ENCODE peak calls at places on chromosomes 13 and 19, in six cellular contexts. Y, J, N, T, X and A are unnamed samples.

GRCh38 chr19:37999309-38000213 is 92.6 kb downstream of the SIPA1L3 start:
- DNase-seq in Y (peak), J (no peak), N (no peak), T (no peak), X (peak), A (no peak)

GRCh38 chr13:97434417-97435296 is 688 bp downstream of the RAP2A start:
- DNase-seq in Y (peak), J (peak), N (no peak), T (peak), X (peak), A (peak)

GRCh38 chr19:18193388-18194207 is 580 bp downstream of the MPV17L2 start:
- DNase-seq in Y (no peak), J (no peak), N (no peak), T (peak), X (peak), A (no peak)

GRCh38 chr13:75399879-75400217 is 82.1 kb downstream of the TBC1D4 start:
- DNase-seq in Y (no peak), J (no peak), N (no peak), T (no peak), X (peak), A (no peak)

GRCh38 chr13:23381877-23382276 is 51.6 kb downstream of the SACS start:
- DNase-seq in Y (no peak), J (no peak), N (no peak), T (no peak), X (no peak), A (no peak)

GRCh38 chr19:35716735-35716984 is 1.1 kb upstream of the KMT2B start:
- DNase-seq in Y (no peak), J (no peak), N (no peak), T (no peak), X (no peak), A (no peak)

GRCh38 chr13:108483981-108484380 is 145.4 kb upstream of the MYO16 start:
- DNase-seq in Y (no peak), J (no peak), N (no peak), T (no peak), X (no peak), A (no peak)

GRCh38 chr19:7670150-7670784 is 1.4 kb downstream of the RETN start:
- DNase-seq in Y (no peak), J (no peak), N (no peak), T (peak), X (no peak), A (no peak)

GRCh38 chr19:17863520-17864182 is 3.9 kb downstream of the RPL18A start:
- DNase-seq in Y (no peak), J (no peak), N (no peak), T (no peak), X (no peak), A (no peak)

GRCh38 chr13:44694842-44695241 is 118.7 kb upstream of the TSC22D1 start:
- DNase-seq in Y (no peak), J (no peak), N (no peak), T (no peak), X (no peak), A (no peak)

GRCh38 chr19:33469171-33470039 is 52.2 kb downstream of the PEPD start:
- DNase-seq in Y (no peak), J (no peak), N (no peak), T (no peak), X (no peak), A (peak)

GRCh38 chr19:16061943-16062342 is 14.4 kb upstream of the TPM4 start:
- DNase-seq in Y (no peak), J (no peak), N (no peak), T (peak), X (no peak), A (peak)

GRCh38 chr13:34748078-34748477 is 194.0 kb upstream of the NBEA start:
- DNase-seq in Y (no peak), J (no peak), N (no peak), T (no peak), X (peak), A (no peak)

GRCh38 chr13:29674532-29674931 is 79.0 kb upstream of the SLC7A1 start:
- DNase-seq in Y (peak), J (no peak), N (no peak), T (no peak), X (no peak), A (no peak)

GRCh38 chr19:4415352-4415751 is 12.9 kb downstream of the CHAF1A start:
- DNase-seq in Y (peak), J (no peak), N (no peak), T (no peak), X (no peak), A (no peak)

GRCh38 chr19:14517446-14517839 is 754 bp downstream of the DNAJB1 start:
- DNase-seq in Y (no peak), J (no peak), N (no peak), T (no peak), X (no peak), A (no peak)

GRCh38 chr19:375395-376110 is 31.0 kb upstream of the MIER2 start:
- DNase-seq in Y (no peak), J (no peak), N (no peak), T (no peak), X (no peak), A (peak)

GRCh38 chr19:19900124-19900523 is 622 bp upstream of the ZNF93 start:
- DNase-seq in Y (peak), J (no peak), N (no peak), T (peak), X (no peak), A (no peak)

GRCh38 chr19:36103040-36103626 is 7.8 kb upstream of the OVOL3 start:
- DNase-seq in Y (no peak), J (no peak), N (no peak), T (no peak), X (no peak), A (no peak)

GRCh38 chr13:103852036-103852435 is 785.8 kb upstream of the SLC10A2 start:
- DNase-seq in Y (no peak), J (no peak), N (no peak), T (no peak), X (no peak), A (no peak)

GRCh38 chr19:17468302-17469091 is 1.8 kb upstream of the SLC27A1 start:
- DNase-seq in Y (peak), J (peak), N (no peak), T (no peak), X (no peak), A (no peak)

GRCh38 chr19:54795763-54796162 is 7.6 kb upstream of the KIR2DL4 start:
- DNase-seq in Y (no peak), J (no peak), N (no peak), T (no peak), X (no peak), A (no peak)

GRCh38 chr19:56309511-56310185 is 5.0 kb downstream of the ZSCAN5A start:
- DNase-seq in Y (peak), J (no peak), N (peak), T (peak), X (peak), A (no peak)

GRCh38 chr19:900302-901111 is 7.2 kb downstream of the RNU6-9 start:
- DNase-seq in Y (no peak), J (no peak), N (no peak), T (peak), X (peak), A (peak)

GRCh38 chr13:85982102-85982501 is 182.9 kb upstream of the SLITRK6 start:
- DNase-seq in Y (no peak), J (no peak), N (no peak), T (no peak), X (no peak), A (no peak)

GRCh38 chr19:31113250-31113685 is 236.0 kb downstream of the TSHZ3 start:
- DNase-seq in Y (peak), J (no peak), N (no peak), T (no peak), X (no peak), A (no peak)

GRCh38 chr19:46766569-46767317 is 20.5 kb upstream of the STRN4 start:
- DNase-seq in Y (no peak), J (no peak), N (no peak), T (peak), X (peak), A (no peak)
- TF ChIP-seq CTCF in Y (peak), J (peak), N (peak), T (peak), X (peak), A (peak)

GRCh38 chr13:46909037-46909436 is 12.2 kb upstream of the HTR2A start:
- DNase-seq in Y (no peak), J (no peak), N (no peak), T (no peak), X (no peak), A (no peak)

GRCh38 chr13:46905249-46905648 is 8.4 kb upstream of the HTR2A start:
- DNase-seq in Y (peak), J (no peak), N (no peak), T (no peak), X (peak), A (no peak)

GRCh38 chr13:46908511-46908910 is 11.7 kb upstream of the HTR2A start:
- DNase-seq in Y (peak), J (peak), N (no peak), T (no peak), X (no peak), A (no peak)

GRCh38 chr13:46903748-46904147 is 6.9 kb upstream of the HTR2A start:
- DNase-seq in Y (peak), J (no peak), N (no peak), T (no peak), X (no peak), A (no peak)

DNA sequence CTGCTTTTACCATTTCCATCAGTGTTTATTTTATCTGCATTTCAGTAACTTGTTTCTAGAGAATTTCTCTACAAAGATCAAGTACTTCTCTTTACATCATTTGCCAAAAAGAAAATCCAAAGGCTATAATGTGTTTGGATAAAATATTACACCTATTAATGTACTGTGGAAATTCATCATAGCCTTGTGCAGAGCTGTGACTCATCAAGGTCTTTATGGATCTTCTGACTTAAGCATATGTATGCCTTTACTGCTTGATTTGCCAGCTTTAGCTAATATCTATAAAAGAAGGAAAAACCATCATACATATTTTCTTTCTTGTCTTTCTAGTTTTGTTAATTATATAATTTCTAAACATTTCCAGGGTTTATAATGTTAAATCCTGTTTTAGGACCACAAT is 9.6 kb upstream of the HTR2A start:
- DNase-seq in Y (no peak), J (no peak), N (no peak), T (no peak), X (peak), A (no peak)
- TF ChIP-seq CTCF in Y (no peak), J (no peak), N (no peak), T (no peak), X (no peak), A (no peak)

GRCh38 chr19:30068528-30069395 is 126.7 kb downstream of the URI1 start:
- DNase-seq in Y (no peak), J (no peak), N (no peak), T (no peak), X (no peak), A (peak)
- TF ChIP-seq CTCF in Y (no peak), J (no peak), N (no peak), T (no peak), X (no peak), A (no peak)

GRCh38 chr19:47693489-47693888 is 19.7 kb upstream of the EHD2 start:
- DNase-seq in Y (no peak), J (no peak), N (no peak), T (no peak), X (no peak), A (no peak)
- TF ChIP-seq CTCF in Y (no peak), J (no peak), N (no peak), T (no peak), X (no peak), A (peak)

GRCh38 chr19:49496574-49497008 is 357 bp downstream of the RPS11 start:
- DNase-seq in Y (no peak), J (no peak), N (no peak), T (no peak), X (no peak), A (no peak)
- TF ChIP-seq CTCF in Y (no peak), J (no peak), N (no peak), T (no peak), X (no peak), A (peak)

DNA sequence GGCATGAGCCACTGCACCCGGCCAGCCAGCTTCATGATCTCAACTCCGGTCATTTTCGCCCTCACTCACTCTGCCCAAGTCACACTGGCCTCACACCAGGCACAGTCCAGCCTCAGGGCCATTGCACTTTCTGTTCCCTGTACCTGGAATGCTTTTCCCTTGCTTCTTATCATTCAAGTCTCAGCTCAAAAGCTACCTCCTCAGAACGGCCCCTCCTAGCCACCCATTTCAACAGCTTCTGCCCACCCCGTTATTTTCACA is 2.5 kb upstream of the TLE2 start:
- DNase-seq in Y (no peak), J (no peak), N (no peak), T (no peak), X (no peak), A (no peak)
- TF ChIP-seq CTCF in Y (no peak), J (no peak), N (no peak), T (no peak), X (no peak), A (no peak)

GRCh38 chr19:13244920-13245319 is 94.7 kb downstream of the IER2 start:
- DNase-seq in Y (no peak), J (no peak), N (no peak), T (no peak), X (no peak), A (no peak)

GRCh38 chr19:13243971-13244370 is 93.8 kb downstream of the IER2 start:
- DNase-seq in Y (no peak), J (no peak), N (no peak), T (no peak), X (no peak), A (no peak)

GRCh38 chr19:13238891-13239534 is 88.8 kb downstream of the IER2 start:
- DNase-seq in Y (no peak), J (no peak), N (no peak), T (no peak), X (no peak), A (no peak)

GRCh38 chr19:13240312-13241022 is 90.3 kb downstream of the IER2 start:
- DNase-seq in Y (no peak), J (no peak), N (no peak), T (peak), X (no peak), A (no peak)

DNA sequence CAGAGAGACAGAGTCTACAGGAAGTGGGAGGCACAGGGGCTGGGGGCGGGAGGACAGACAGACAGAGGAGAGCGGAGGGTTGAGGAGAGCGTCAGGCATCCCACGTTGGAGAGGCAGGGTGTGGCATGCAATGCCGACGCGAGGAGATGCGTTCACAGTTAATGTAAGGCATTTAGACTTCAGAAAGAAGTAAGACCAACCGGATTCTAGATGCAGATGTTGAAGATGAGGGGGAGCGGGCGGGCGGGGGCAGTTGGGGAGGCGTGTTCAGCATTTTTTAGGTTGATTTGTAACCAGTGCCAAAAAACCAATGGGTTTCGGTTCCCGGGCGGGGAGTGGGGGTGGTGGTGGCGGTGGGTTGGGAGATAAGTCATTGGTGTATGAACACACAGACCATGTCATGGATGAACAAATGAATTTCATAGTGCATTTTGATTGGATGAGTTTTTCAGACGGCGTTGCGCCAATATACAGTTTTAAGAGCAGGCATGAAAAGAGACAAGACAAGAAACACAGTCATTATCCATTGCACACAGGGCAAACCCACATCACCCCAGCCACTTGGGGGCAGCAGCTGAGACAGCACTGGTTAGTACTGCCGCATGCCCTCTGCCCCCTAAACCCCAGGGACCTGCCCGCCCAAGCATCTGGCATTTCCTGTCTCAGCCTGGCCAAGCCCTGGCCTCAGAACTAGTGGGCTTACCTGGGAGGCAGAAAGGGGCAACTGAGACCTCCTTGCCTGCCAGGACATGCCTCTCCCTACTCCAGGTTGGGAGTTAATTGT is 91.3 kb downstream of the IER2 start:
- DNase-seq in Y (no peak), J (no peak), N (no peak), T (peak), X (no peak), A (no peak)
- TF ChIP-seq CTCF in Y (no peak), J (no peak), N (no peak), T (no peak), X (no peak), A (peak)

DNA sequence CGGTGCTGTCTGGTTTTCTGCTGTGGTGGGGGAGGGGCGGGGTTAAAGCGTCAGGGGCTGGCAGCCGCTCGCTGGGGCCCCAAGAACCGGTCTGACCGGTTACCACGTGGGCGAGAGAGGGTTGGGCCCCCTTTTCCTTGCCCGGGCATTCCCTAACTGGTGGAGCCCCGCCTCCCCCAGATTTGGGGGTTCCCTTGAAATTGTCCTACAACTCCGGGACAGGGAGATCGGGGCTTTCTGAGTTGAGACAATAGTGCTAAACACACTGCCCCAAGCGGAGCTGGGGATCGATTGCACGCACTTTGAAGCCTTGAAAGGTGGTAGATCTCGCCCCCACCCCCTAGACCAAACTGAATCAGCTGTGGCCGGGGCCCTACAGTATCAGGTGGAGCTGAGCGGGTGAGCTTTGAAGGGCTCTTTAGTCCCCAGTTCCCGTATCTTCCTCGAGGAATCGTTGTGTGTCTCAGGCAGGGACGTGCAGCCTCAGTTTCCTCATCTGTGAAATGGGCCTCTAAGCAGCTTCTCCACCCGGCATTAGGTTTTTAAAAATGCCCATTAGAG is 4.8 kb downstream of the IER2 start:
- DNase-seq in Y (no peak), J (peak), N (peak), T (peak), X (peak), A (no peak)
- TF ChIP-seq CTCF in Y (peak), J (peak), N (peak), T (peak), X (peak), A (peak)

DNA sequence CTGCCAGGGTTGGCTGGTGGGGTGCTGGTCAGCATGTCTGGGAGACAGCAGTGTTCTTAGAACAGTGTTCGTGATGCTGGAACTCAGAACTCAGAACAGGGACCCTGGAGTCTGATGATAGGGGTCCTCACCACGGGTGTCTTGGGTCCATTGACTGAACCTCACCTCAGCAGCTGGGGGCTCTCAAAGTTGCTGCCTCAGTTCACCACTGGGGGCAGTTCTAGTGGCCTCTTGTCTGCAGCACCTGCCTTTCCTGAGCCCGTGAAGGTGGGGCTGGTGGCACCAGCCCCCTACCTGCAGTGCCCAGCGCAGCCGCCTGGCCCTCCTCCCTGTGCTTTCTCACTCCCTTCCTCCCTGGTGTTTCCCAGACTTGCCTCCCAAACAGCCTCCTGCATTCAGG is 28.5 kb downstream of the SAFB start:
- DNase-seq in Y (no peak), J (no peak), N (no peak), T (no peak), X (no peak), A (no peak)
- TF ChIP-seq CTCF in Y (no peak), J (no peak), N (no peak), T (no peak), X (no peak), A (no peak)

DNA sequence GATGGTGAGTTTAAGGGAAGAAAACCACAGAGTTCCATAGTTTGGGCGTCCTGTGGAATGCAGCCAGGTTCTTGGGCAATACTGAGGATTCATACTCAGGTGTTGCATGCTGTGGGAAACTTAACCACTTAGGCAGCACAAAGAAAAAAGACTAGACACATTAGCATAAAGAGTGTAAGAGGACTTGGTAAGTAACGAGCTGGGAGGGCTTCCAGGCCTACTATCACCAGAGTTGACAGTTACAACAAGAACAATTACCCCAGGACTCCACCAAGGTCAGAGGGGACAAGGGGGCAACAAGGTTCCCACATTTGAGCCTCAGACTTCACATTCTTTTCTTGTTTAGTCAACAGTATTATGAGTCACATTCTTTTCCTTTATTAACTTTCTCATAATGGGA is 33.2 kb downstream of the KCTD12 start:
- DNase-seq in Y (peak), J (peak), N (no peak), T (no peak), X (peak), A (no peak)
- TF ChIP-seq CTCF in Y (no peak), J (no peak), N (no peak), T (no peak), X (no peak), A (no peak)